ENCODE peak calls at places on chromosomes 4 and X, in eight cellular contexts. P is trophoblast cell, G is heart right ventricle, K is endodermal cell, T is H9, V is uterus, R is H1, Q is astrocyte. B is an unnamed sample.

GRCh38 chrX:112941209-112941788 is 100.7 kb upstream of the AMOT start:
- DNase-seq in P (no peak), G (no peak), K (no peak), T (no peak), V (no peak), R (no peak), Q (no peak), B (no peak)

GRCh38 chrX:112961981-112962380 is 121.3 kb upstream of the AMOT start:
- DNase-seq in P (peak; percentile 9), G (no peak), K (no peak), T (no peak), V (no peak), R (no peak), Q (peak; percentile 38), B (no peak)

GRCh38 chr4:183670251-183670650 is 11.2 kb downstream of the TRAPPC11 start:
- DNase-seq in P (no peak), G (no peak), K (no peak), T (no peak), V (no peak), R (no peak), Q (no peak), B (no peak)

GRCh38 chrX:93874554-93874953 is 200.5 kb downstream of the FAM133A start:
- DNase-seq in P (no peak), G (no peak), K (peak; percentile 68), T (peak; percentile 37), V (no peak), R (no peak), Q (no peak), B (peak; percentile 39)

GRCh38 chrX:26032141-26032917 is 105.8 kb upstream of the MAGEB18 start:
- DNase-seq in P (no peak), G (no peak), K (no peak), T (no peak), V (no peak), R (no peak), Q (no peak), B (no peak)

GRCh38 chr4:6873792-6874461 is 35.7 kb upstream of the TBC1D14 start:
- DNase-seq in P (peak; percentile 63), G (peak; percentile 74), K (peak; percentile 91), T (peak; percentile 75), V (peak; percentile 62), R (no peak), Q (peak; percentile 23), B (no peak)

GRCh38 chrX:55006827-55007621 is 6.9 kb downstream of the APEX2 start:
- DNase-seq in P (peak; percentile 8), G (no peak), K (no peak), T (no peak), V (no peak), R (no peak), Q (no peak), B (no peak)

GRCh38 chr4:154928640-154929257 is 147.7 kb downstream of the RBM46 start:
- DNase-seq in P (no peak), G (no peak), K (peak; percentile 72), T (peak; percentile 39), V (no peak), R (peak; percentile 17), Q (peak; percentile 13), B (peak; percentile 25)

GRCh38 chr4:93878566-93878965 is 50.0 kb downstream of the ATOH1 start:
- DNase-seq in P (no peak), G (no peak), K (no peak), T (no peak), V (no peak), R (no peak), Q (no peak), B (no peak)

GRCh38 chr4:71294301-71294700 is 44.5 kb upstream of the SLC4A4 start:
- DNase-seq in P (no peak), G (no peak), K (no peak), T (no peak), V (no peak), R (no peak), Q (peak; percentile 66), B (no peak)

GRCh38 chr4:31655328-31655727 is 935.2 kb downstream of the PCDH7 start:
- DNase-seq in P (no peak), G (no peak), K (no peak), T (no peak), V (no peak), R (no peak), Q (peak; percentile 49), B (no peak)

GRCh38 chrX:65266482-65266881 is 268.1 kb downstream of the LAS1L start:
- DNase-seq in P (no peak), G (no peak), K (no peak), T (no peak), V (no peak), R (no peak), Q (no peak), B (no peak)

GRCh38 chr4:13762126-13762525 is 134.6 kb upstream of the BOD1L1 start:
- DNase-seq in P (no peak), G (no peak), K (no peak), T (no peak), V (no peak), R (no peak), Q (no peak), B (no peak)

GRCh38 chrX:68669094-68669830 is 21.8 kb downstream of the STARD8 start:
- DNase-seq in P (no peak), G (no peak), K (peak; percentile 74), T (no peak), V (peak; percentile 41), R (no peak), Q (peak; percentile 41), B (no peak)

GRCh38 chrX:123878177-123878576 is 18.3 kb downstream of the XIAP start:
- DNase-seq in P (no peak), G (no peak), K (no peak), T (no peak), V (no peak), R (no peak), Q (no peak), B (no peak)

GRCh38 chr4:52657630-52658501 is 1.2 kb downstream of the USP46 start:
- DNase-seq in P (no peak), G (no peak), K (peak; percentile 83), T (peak; percentile 66), V (no peak), R (peak; percentile 70), Q (no peak), B (peak; percentile 76)

GRCh38 chrX:25596881-25597280 is 541.3 kb upstream of the MAGEB18 start:
- DNase-seq in P (no peak), G (no peak), K (no peak), T (no peak), V (no peak), R (no peak), Q (no peak), B (no peak)

DNA sequence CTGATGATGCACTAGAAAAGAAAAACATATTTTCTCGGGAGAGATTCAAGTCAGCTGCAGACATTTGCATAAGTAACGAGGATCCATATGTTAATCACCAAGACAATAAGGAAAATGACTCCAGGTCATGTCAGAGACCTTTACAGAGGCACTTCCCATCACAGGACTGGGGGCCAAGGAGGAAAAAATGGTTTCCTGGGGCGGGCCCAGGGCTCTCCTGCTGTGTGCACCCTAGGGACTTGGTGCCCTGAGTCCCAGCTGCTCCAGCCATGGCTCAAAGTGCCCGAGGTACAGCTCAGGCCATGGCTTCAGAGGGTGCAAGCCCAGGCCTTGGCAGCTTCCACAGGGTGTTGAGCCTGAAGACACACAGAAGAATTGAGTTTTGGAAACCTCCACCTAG is 415.4 kb upstream of the FRG1 start:
- DNase-seq in P (no peak), G (no peak), K (no peak), T (no peak), V (no peak), R (no peak), Q (no peak), B (no peak)
- H3K9me3 ChIP-seq in P (peaks cover 6% of the 10 kb centered on the region), G (peaks cover 52% of the 10 kb centered on the region), K (peaks cover 59% of the 10 kb centered on the region), T (peaks cover 20% of the 10 kb centered on the region), V (no peaks in the 10 kb centered on the region), R (peaks cover 29% of the 10 kb centered on the region), Q (peaks cover 3% of the 10 kb centered on the region), B (peaks cover 5% of the 10 kb centered on the region)

DNA sequence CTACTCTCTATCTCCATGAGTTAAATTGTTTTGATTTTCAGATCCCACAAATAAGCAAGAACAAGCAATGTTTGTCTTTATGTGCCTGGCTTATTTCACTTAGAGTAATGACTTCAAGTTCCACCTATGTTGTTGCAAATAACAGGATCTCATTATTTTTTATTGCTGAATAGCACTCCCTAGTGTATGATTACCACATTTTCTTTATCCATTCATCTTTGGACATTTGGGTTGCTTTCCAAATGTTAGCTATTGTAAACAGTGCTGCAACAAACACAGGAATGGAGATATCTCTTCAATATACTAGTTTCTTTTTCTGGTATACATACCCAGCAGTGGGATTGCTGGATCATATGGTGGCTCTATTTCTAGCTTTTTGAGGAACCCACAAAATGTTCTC is 136.0 kb downstream of the SLITRK2 start:
- DNase-seq in P (no peak), G (no peak), K (no peak), T (no peak), V (no peak), R (no peak), Q (no peak), B (no peak)
- H3K9me3 ChIP-seq in P (no peaks in the 10 kb centered on the region), G (peaks cover 6% of the 10 kb centered on the region), K (peaks cover 40% of the 10 kb centered on the region), T (peaks cover 6% of the 10 kb centered on the region), V (no peaks in the 10 kb centered on the region), R (no peaks in the 10 kb centered on the region), Q (no peaks in the 10 kb centered on the region), B (no peaks in the 10 kb centered on the region)

DNA sequence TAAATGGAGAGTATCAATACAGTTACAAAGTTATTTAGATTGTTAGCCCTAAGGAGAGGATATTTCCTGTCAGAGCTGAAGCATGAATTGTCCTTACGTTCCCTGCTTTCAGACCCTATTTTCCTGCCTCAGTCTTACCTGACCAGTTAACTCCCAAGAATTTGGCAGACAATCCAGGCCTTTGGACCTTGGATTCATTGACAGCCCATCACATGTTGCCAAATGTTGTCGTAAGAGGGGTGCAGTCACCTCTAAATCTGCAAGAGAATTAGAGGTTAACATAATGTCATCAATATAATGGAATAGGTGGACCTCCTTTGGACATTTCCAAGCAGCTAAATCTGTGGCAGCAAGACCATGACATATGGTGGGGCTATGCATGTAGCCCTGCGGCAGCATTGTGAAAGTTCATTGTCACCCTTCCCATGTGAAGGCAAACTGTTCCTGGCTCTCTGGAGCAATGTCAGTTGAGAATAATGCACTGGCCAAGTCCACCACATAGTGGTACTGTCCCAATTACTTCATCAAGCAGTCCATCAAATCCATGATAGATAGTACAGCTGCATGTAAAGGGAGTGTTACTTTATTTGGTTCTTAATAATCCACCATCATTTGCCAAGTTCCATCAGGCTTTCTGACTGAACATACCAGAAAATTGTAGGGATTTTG is 1137.0 kb upstream of the POU3F4 start:
- DNase-seq in P (no peak), G (no peak), K (no peak), T (no peak), V (no peak), R (no peak), Q (no peak), B (no peak)
- H3K9me3 ChIP-seq in P (no peaks in the 10 kb centered on the region), G (no peaks in the 10 kb centered on the region), K (no peaks in the 10 kb centered on the region), T (peaks cover 14% of the 10 kb centered on the region), V (no peaks in the 10 kb centered on the region), R (no peaks in the 10 kb centered on the region), Q (no peaks in the 10 kb centered on the region), B (no peaks in the 10 kb centered on the region)

GRCh38 chr4:658681-659667 is 15.1 kb downstream of the ATP5ME start:
- DNase-seq in P (no peak), G (no peak), K (peak; percentile 41), T (peak; percentile 19), V (no peak), R (no peak), Q (no peak), B (no peak)
- H3K9me3 ChIP-seq in P (peaks cover 12% of the 10 kb centered on the region), G (no peaks in the 10 kb centered on the region), K (no peaks in the 10 kb centered on the region), T (no peaks in the 10 kb centered on the region), V (no peaks in the 10 kb centered on the region), R (no peaks in the 10 kb centered on the region), Q (peaks cover 17% of the 10 kb centered on the region), B (no peaks in the 10 kb centered on the region)

GRCh38 chrX:1743105-1743504 is 128.2 kb downstream of the ASMT start:
- DNase-seq in P (no peak), G (no peak), K (no peak), T (no peak), V (no peak), R (no peak), Q (no peak), B (no peak)
- H3K9me3 ChIP-seq in P (peaks cover 4% of the 10 kb centered on the region), G (no peaks in the 10 kb centered on the region), K (peaks cover 4% of the 10 kb centered on the region), T (no peaks in the 10 kb centered on the region), V (no peaks in the 10 kb centered on the region), R (peaks cover 3% of the 10 kb centered on the region), Q (no peaks in the 10 kb centered on the region), B (no peaks in the 10 kb centered on the region)